ENCODE peak calls at places on chromosomes 13 and 19, in ten cellular contexts. L is upper lobe of left lung, X is breast epithelium, N is SK-N-SH, D is GM23338, H is stomach, A is K562, R is transverse colon, F is spleen, Z is esophagus muscularis mucosa. K is an unnamed sample.

GRCh38 chr19:36051236-36051635 is 2.8 kb downstream of the THAP8 start:
- DNase-seq in L (no peak), X (no peak), N (no peak), D (peak; percentile 89), H (no peak), A (peak; percentile 55), R (no peak), F (no peak), Z (no peak), K (no peak)

GRCh38 chr13:111519041-111519440 is 198.6 kb downstream of the TEX29 start:
- DNase-seq in L (no peak), X (peak; percentile 43), N (no peak), D (no peak), H (no peak), A (no peak), R (no peak), F (peak; percentile 54), Z (no peak), K (no peak)

GRCh38 chr13:31781064-31781463 is 41.7 kb downstream of the RXFP2 start:
- DNase-seq in L (no peak), X (no peak), N (no peak), D (no peak), H (no peak), A (no peak), R (no peak), F (no peak), Z (no peak), K (no peak)

GRCh38 chr19:6098574-6098973 is 11.7 kb downstream of the RFX2 start:
- DNase-seq in L (no peak), X (no peak), N (no peak), D (no peak), H (no peak), A (no peak), R (no peak), F (no peak), Z (no peak), K (no peak)

GRCh38 chr13:28621439-28621838 is 37.5 kb upstream of the POMP start:
- DNase-seq in L (no peak), X (no peak), N (no peak), D (no peak), H (no peak), A (no peak), R (no peak), F (no peak), Z (no peak), K (no peak)

GRCh38 chr13:50668882-50669281 is 174.6 kb downstream of the DLEU7 start:
- DNase-seq in L (no peak), X (no peak), N (no peak), D (no peak), H (no peak), A (no peak), R (no peak), F (no peak), Z (no peak), K (peak; percentile 19)

GRCh38 chr13:73397486-73398020 is 338.7 kb downstream of the KLF5 start:
- DNase-seq in L (no peak), X (no peak), N (no peak), D (no peak), H (no peak), A (no peak), R (peak; percentile 14), F (no peak), Z (no peak), K (no peak)

GRCh38 chr19:51142119-51142518 is at the start of gene SIGLEC7:
- DNase-seq in L (no peak), X (no peak), N (no peak), D (no peak), H (no peak), A (no peak), R (peak; percentile 22), F (peak; percentile 82), Z (no peak), K (peak; percentile 49)

GRCh38 chr13:42239644-42240043 is 32.3 kb upstream of the AKAP11 start:
- DNase-seq in L (no peak), X (no peak), N (no peak), D (no peak), H (no peak), A (no peak), R (no peak), F (no peak), Z (no peak), K (no peak)

GRCh38 chr13:97226788-97227627 is 4.9 kb downstream of the MBNL2 start:
- DNase-seq in L (peak; percentile 32), X (no peak), N (no peak), D (peak; percentile 80), H (peak; percentile 34), A (peak; percentile 76), R (peak; percentile 64), F (no peak), Z (no peak), K (no peak)

GRCh38 chr19:43589680-43590079 is 6.3 kb downstream of the IRGQ start:
- DNase-seq in L (no peak), X (no peak), N (no peak), D (no peak), H (no peak), A (no peak), R (no peak), F (no peak), Z (no peak), K (no peak)

GRCh38 chr13:50757021-50757420 is 86.5 kb downstream of the DLEU7 start:
- DNase-seq in L (no peak), X (no peak), N (no peak), D (no peak), H (no peak), A (no peak), R (no peak), F (no peak), Z (no peak), K (no peak)

GRCh38 chr13:25095862-25096453 is at the start of gene PABPC3:
- DNase-seq in L (no peak), X (no peak), N (no peak), D (peak; percentile 29), H (no peak), A (no peak), R (no peak), F (no peak), Z (peak; percentile 72), K (no peak)

GRCh38 chr13:74465279-74465678 is 331.1 kb upstream of the KLF12 start:
- DNase-seq in L (no peak), X (no peak), N (no peak), D (peak; percentile 35), H (no peak), A (no peak), R (no peak), F (no peak), Z (no peak), K (no peak)
- H3K4me3 ChIP-seq in L (no peak overlapping the region), X (no peak overlapping the region), N (no peak overlapping the region), D (no peak overlapping the region), H (no peak overlapping the region), A (no peak overlapping the region), R (no peak overlapping the region), F (no peak overlapping the region), Z (no peak overlapping the region), K (no peak overlapping the region)

GRCh38 chr13:110138009-110138699 is 168.8 kb downstream of the COL4A1 start:
- DNase-seq in L (peak; percentile 76), X (no peak), N (peak; percentile 79), D (peak; percentile 80), H (peak; percentile 55), A (peak; percentile 52), R (peak; percentile 49), F (peak; percentile 90), Z (peak; percentile 92), K (no peak)
- TF ChIP-seq POLR2AphosphoS5 in L (peak; percentile 71), X (peak; percentile 22), N (peak; percentile 18), D (peak; percentile 62), H (peak; percentile 30), A (no peak), R (peak; percentile 69), F (peak; percentile 87), Z (peak; percentile 88), K (peak; percentile 83)

GRCh38 chr19:48397636-48398328 is 4.3 kb downstream of the GRIN2D start:
- DNase-seq in L (no peak), X (no peak), N (no peak), D (no peak), H (no peak), A (peak; percentile 54), R (no peak), F (no peak), Z (no peak), K (no peak)
- H3K4me3 ChIP-seq in L (no peak overlapping the region), X (peak overlapping the region; percentile 37), N (peak overlapping the region; percentile 52), D (peak overlapping the region; percentile 79), H (peak overlapping the region; percentile 40), A (peak overlapping the region; percentile 75), R (peak overlapping the region; percentile 39), F (peak overlapping the region; percentile 11), Z (peak overlapping the region; percentile 46), K (peak overlapping the region; percentile 33)

DNA sequence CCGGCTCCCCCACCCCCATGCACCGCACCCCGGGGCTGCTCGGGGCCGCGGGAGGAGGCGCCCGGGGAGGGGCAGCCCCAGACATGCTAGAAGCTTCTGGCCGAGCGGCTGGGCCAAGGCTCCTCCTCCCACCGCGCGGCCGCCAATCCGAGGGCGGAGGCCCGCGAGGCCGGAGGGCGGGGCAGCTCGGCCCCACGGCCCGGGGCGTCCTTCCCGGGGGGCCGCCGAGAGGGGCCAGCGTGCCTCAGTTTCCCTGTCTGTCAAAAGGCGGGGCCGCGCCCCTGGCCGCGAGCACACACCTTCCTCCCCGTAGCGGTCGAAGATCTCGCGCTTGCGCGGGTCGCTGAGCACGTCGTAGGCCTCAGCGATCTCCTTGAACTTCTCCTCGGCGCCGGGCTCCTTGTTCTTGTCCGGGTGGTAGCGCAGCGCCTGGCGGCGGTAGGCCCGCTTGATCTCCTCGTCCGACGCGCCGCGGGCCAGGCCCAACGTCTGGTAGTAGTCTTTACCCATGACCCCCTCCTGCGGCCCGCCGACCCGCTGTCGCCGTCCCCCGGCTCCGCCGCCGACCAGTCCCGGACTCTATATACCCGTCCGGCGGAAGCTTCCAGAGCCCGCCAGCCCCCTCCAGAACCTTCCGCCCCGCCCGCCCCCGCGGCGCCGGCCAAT is at the start of gene DNAJB1:
- DNase-seq in L (peak; percentile 92), X (peak; percentile 73), N (peak; percentile 94), D (peak; percentile 70), H (peak; percentile 83), A (peak; percentile 85), R (peak; percentile 88), F (peak; percentile 96), Z (no peak), K (peak; percentile 93)
- TF ChIP-seq POLR2AphosphoS5 in L (peak; percentile 85), X (peak; percentile 94), N (peak; percentile 97), D (peak; percentile 66), H (peak; percentile 98), A (peak; percentile 91), R (peak; percentile 99), F (peak; percentile 99), Z (peak; percentile 91), K (peak; percentile 99)

GRCh38 chr19:49932731-49933131 is 3.4 kb upstream of the NUP62 start:
- DNase-seq in L (no peak), X (no peak), N (no peak), D (no peak), H (no peak), A (no peak), R (no peak), F (peak; percentile 87), Z (no peak), K (no peak)
- H3K4me3 ChIP-seq in L (no peak overlapping the region), X (no peak overlapping the region), N (no peak overlapping the region), D (no peak overlapping the region), H (no peak overlapping the region), A (no peak overlapping the region), R (no peak overlapping the region), F (no peak overlapping the region), Z (no peak overlapping the region), K (no peak overlapping the region)

K was measured in vagina.